ENCODE peak calls at places on chromosomes 16 and 17, in five cellular contexts. S, F, H, C and P are unnamed samples. For H3K9me3, the result is how much of the 10 kb centered on the place peaks cover.

GRCh38 chr16:56234737-56235136 is 43.4 kb downstream of the GNAO1 start:
- DNase-seq in S (no peak), F (no peak), H (no peak), C (no peak), P (no peak)

GRCh38 chr17:78168906-78169793 is 769 bp downstream of the SYNGR2 start:
- DNase-seq in S (no peak), F (peak), H (no peak), C (no peak), P (peak)

GRCh38 chr16:84027607-84028006 is 15.0 kb downstream of the SLC38A8 start:
- DNase-seq in S (no peak), F (no peak), H (no peak), C (no peak), P (no peak)

GRCh38 chr17:2406903-2407790 is 6.3 kb upstream of the MNT start:
- DNase-seq in S (peak), F (peak), H (no peak), C (no peak), P (peak)

GRCh38 chr17:77634710-77635109 is 323.8 kb upstream of the TNRC6C start:
- DNase-seq in S (no peak), F (no peak), H (no peak), C (no peak), P (no peak)

GRCh38 chr16:27503662-27504061 is 46.1 kb downstream of the GTF3C1 start:
- DNase-seq in S (no peak), F (no peak), H (no peak), C (no peak), P (peak)

GRCh38 chr16:89412811-89413210 is 77.5 kb downstream of the ANKRD11 start:
- DNase-seq in S (no peak), F (no peak), H (no peak), C (peak), P (no peak)

GRCh38 chr17:62119373-62119772 is 54.3 kb upstream of the MED13 start:
- DNase-seq in S (no peak), F (no peak), H (no peak), C (no peak), P (no peak)

GRCh38 chr17:68290955-68291835 is at the start of the genes ARSG and SLC16A6:
- DNase-seq in S (peak), F (peak), H (no peak), C (peak), P (peak)

GRCh38 chr17:930258-930657 is 49.3 kb downstream of the NXN start:
- DNase-seq in S (no peak), F (no peak), H (no peak), C (peak), P (no peak)

GRCh38 chr16:3375680-3376079 is 20.0 kb downstream of the OR2C1 start:
- DNase-seq in S (no peak), F (no peak), H (no peak), C (no peak), P (no peak)
- H3K9me3 ChIP-seq in S (under half), F (under half), H (half or more), C (under half), P (under half)

DNA sequence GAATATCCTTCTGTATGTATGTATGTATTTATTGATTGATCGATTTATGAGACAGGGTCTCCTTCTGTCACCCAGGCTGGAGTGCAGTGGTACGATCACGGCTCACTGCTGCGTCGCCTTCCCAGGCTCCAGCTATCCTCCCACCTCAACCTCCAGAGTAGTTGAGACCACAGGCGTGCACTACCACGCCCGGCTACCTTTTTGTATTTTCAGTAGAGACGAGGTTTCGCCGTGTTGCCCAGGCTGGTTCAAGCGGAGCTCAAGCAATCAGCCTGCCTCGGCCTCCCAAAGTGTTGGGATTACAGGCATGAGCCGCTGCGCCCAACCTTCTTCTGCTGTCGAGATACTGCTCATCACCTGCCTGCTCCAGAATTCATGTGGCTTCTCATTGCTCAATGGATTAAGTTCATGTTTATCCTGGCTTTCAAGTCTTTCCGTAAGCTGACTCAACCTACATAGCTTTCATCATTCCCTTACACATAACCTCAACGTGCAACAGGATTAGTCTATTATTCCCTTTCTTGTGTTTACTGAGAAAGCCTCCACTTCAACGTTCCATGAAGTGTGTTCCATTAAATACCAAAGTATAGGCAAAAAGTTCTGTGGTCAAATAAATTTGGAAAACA is 13.6 kb downstream of the TAC4 start:
- DNase-seq in S (no peak), F (no peak), H (no peak), C (no peak), P (no peak)
- H3K4me2 ChIP-seq in S (no peak), F (no peak), H (no peak), C (no peak), P (no peak)

GRCh38 chr16:10878644-10879498 is 1.9 kb downstream of the CIITA start:
- DNase-seq in S (peak), F (peak), H (no peak), C (no peak), P (peak)
- TF ChIP-seq EZH2 in S (no peak), F (no peak), H (no peak), C (no peak), P (no peak)

GRCh38 chr16:24869033-24869432 is 23.3 kb downstream of the SLC5A11 start:
- DNase-seq in S (no peak), F (no peak), H (no peak), C (no peak), P (no peak)
- H3K9me3 ChIP-seq in S (under half), F (under half), H (under half), C (under half), P (under half)